ENCODE peak calls at places on chromosomes 1 and 21, in five cellular contexts. Y, U, K, H and J are unnamed samples.

GRCh38 chr1:77889671-77890070 is 1.2 kb downstream of the NEXN start:
- DNase-seq in H (no peak), Y (no peak), U (peak; percentile 93), K (peak; percentile 12), J (no peak)

GRCh38 chr21:32794643-32795042 is 23.1 kb upstream of the PAXBP1 start:
- DNase-seq in Y (no peak), U (peak; percentile 29), K (no peak), H (no peak), J (no peak)

GRCh38 chr1:68331117-68331865 is 99.0 kb upstream of the WLS start:
- DNase-seq in U (peak; percentile 98), H (no peak), K (no peak), Y (no peak), J (no peak)

GRCh38 chr1:156706647-156707008 is 1.2 kb upstream of the CRABP2 start:
- DNase-seq in Y (no peak), K (no peak), U (peak; percentile 56), H (no peak), J (no peak)

GRCh38 chr1:203320546-203321272 is 15.4 kb downstream of the BTG2 start:
- DNase-seq in U (peak; percentile 67), Y (peak; percentile 22), K (no peak), H (no peak), J (no peak)

GRCh38 chr1:224329484-224329841 is 509 bp downstream of the NVL start:
- DNase-seq in K (no peak), U (no peak), H (no peak), Y (no peak), J (no peak)

GRCh38 chr1:182955596-182956588 is 2.9 kb upstream of the SHCBP1L start:
- DNase-seq in U (peak; percentile 96), Y (no peak), H (no peak), K (no peak), J (no peak)

GRCh38 chr1:200306954-200307754 is 102.7 kb downstream of the ZNF281 start:
- DNase-seq in U (no peak), K (peak; percentile 45), H (no peak), Y (no peak), J (no peak)

GRCh38 chr1:46413596-46413985 is 19.5 kb downstream of the FAAH start:
- DNase-seq in K (peak; percentile 22), U (no peak), Y (no peak), H (no peak), J (no peak)

GRCh38 chr1:11648039-11648438 is 6.2 kb downstream of the FBXO2 start:
- DNase-seq in H (no peak), Y (no peak), U (no peak), K (no peak), J (no peak)

GRCh38 chr1:40389871-40390560 is 16.5 kb downstream of the SMAP2 start:
- DNase-seq in H (no peak), K (no peak), U (peak; percentile 51), Y (no peak), J (no peak)

GRCh38 chr1:163472267-163472666 is 150.5 kb downstream of the NUF2 start:
- DNase-seq in K (no peak), H (no peak), U (peak; percentile 1), Y (no peak), J (no peak)

GRCh38 chr1:32500387-32501209 is 35.7 kb downstream of the ZBTB8B start:
- DNase-seq in K (peak; percentile 81), H (peak; percentile 3), U (peak; percentile 58), Y (peak; percentile 5), J (no peak)

GRCh38 chr1:68112835-68113243 is 62.4 kb upstream of the DIRAS3 start:
- DNase-seq in H (no peak), U (peak; percentile 95), K (peak; percentile 14), Y (no peak), J (no peak)

GRCh38 chr1:53826367-53826766 is 11.7 kb downstream of the NDC1 start:
- DNase-seq in H (no peak), K (no peak), Y (no peak), U (no peak), J (no peak)

GRCh38 chr1:65260851-65261473 is 48.4 kb upstream of the DNAJC6 start:
- DNase-seq in K (no peak), U (peak; percentile 63), Y (no peak), H (no peak), J (no peak)

GRCh38 chr1:3352084-3352951 is 102.1 kb upstream of the ARHGEF16 start:
- DNase-seq in H (no peak), U (peak; percentile 91), Y (no peak), K (no peak), J (no peak)

GRCh38 chr1:181390350-181391080 is 92.8 kb upstream of the CACNA1E start:
- DNase-seq in Y (no peak), K (peak; percentile 31), U (no peak), H (no peak), J (no peak)

GRCh38 chr1:1080122-1080753 is 6.1 kb upstream of the RNF223 start:
- DNase-seq in U (peak; percentile 33), H (no peak), Y (no peak), K (peak; percentile 63), J (no peak)

GRCh38 chr1:39988618-39989343 is 33.8 kb downstream of the MFSD2A start:
- DNase-seq in Y (no peak), U (peak; percentile 16), K (peak; percentile 73), H (no peak), J (no peak)

GRCh38 chr21:33767236-33767635 is 124.9 kb downstream of the ITSN1 start:
- DNase-seq in U (peak; percentile 72), H (no peak), K (no peak), Y (no peak), J (no peak)